ENCODE peak calls at places on chromosomes 13 and 19, in nine cellular contexts. C, D, X, F, E, P, W, Z and G are unnamed samples.

GRCh38 chr13:97018029-97018819 is 23.9 kb upstream of the OXGR1 start:
- DNase-seq in P (peak), Z (peak), W (no peak), E (peak), C (peak), X (peak), F (peak), D (peak), G (no peak)

GRCh38 chr19:1259873-1260748 is 9.0 kb upstream of the CIRBP start:
- DNase-seq in D (no peak), E (peak), Z (peak), F (peak), P (no peak), X (no peak), W (peak), C (no peak), G (no peak)

GRCh38 chr19:51676566-51677083 is 16.5 kb upstream of the SPACA6 start:
- DNase-seq in X (no peak), F (no peak), W (no peak), Z (no peak), C (no peak), D (no peak), E (peak), P (no peak), G (no peak)

GRCh38 chr19:54461201-54462071 is 2.1 kb downstream of the LENG9 start:
- DNase-seq in D (no peak), X (no peak), Z (peak), E (no peak), C (no peak), W (no peak), P (no peak), F (no peak), G (no peak)

GRCh38 chr19:47660435-47660832 is 51.5 kb downstream of the BICRA start:
- DNase-seq in P (no peak), X (no peak), E (no peak), Z (no peak), W (no peak), C (no peak), D (no peak), F (no peak), G (no peak)

GRCh38 chr13:42393573-42394360 is 121.8 kb downstream of the AKAP11 start:
- DNase-seq in Z (no peak), E (no peak), D (no peak), W (no peak), X (no peak), P (no peak), F (no peak), C (no peak), G (no peak)

GRCh38 chr19:2166741-2167738 is 3.3 kb downstream of the DOT1L start:
- DNase-seq in E (no peak), P (no peak), F (peak), D (peak), X (peak), Z (peak), W (no peak), C (no peak), G (no peak)

GRCh38 chr13:22880756-22881701 is 299.8 kb upstream of the SGCG start:
- DNase-seq in C (no peak), X (no peak), P (no peak), F (no peak), D (no peak), W (no peak), E (no peak), Z (no peak), G (no peak)

GRCh38 chr13:37648604-37649003 is 50.0 kb upstream of the POSTN start:
- DNase-seq in W (no peak), D (no peak), X (peak), E (no peak), F (peak), C (no peak), Z (no peak), P (no peak), G (no peak)

GRCh38 chr19:7509625-7510024 is 6.3 kb upstream of the ZNF358 start:
- DNase-seq in F (no peak), Z (no peak), D (no peak), X (no peak), P (no peak), W (no peak), C (no peak), E (no peak), G (no peak)

GRCh38 chr19:3722443-3723109 is 14.4 kb downstream of the TJP3 start:
- DNase-seq in C (no peak), F (no peak), Z (no peak), D (no peak), W (no peak), P (no peak), X (no peak), E (no peak), G (no peak)

GRCh38 chr13:39321578-39321977 is 281.4 kb downstream of the LHFPL6 start:
- DNase-seq in E (no peak), W (no peak), X (peak), P (no peak), Z (no peak), F (no peak), D (no peak), C (no peak), G (no peak)

GRCh38 chr13:109941951-109942350 is 155.6 kb upstream of the IRS2 start:
- DNase-seq in Z (no peak), C (no peak), E (no peak), X (peak), P (no peak), F (peak), D (no peak), W (no peak), G (no peak)

GRCh38 chr13:99751517-99752199 is 219.9 kb downstream of the ZIC5 start:
- DNase-seq in C (no peak), X (no peak), P (no peak), E (no peak), F (no peak), D (no peak), W (no peak), Z (no peak), G (no peak)

GRCh38 chr19:20247016-20247683 is 80.1 kb downstream of the ZNF486 start:
- DNase-seq in X (peak), C (peak), P (no peak), E (peak), F (peak), W (no peak), D (peak), Z (no peak), G (no peak)

GRCh38 chr13:112704634-112705145 is 14.9 kb downstream of the ATP11A start:
- DNase-seq in W (no peak), C (no peak), Z (peak), P (no peak), D (no peak), E (no peak), F (no peak), X (no peak), G (no peak)

GRCh38 chr13:63435668-63436275 is 2020.1 kb upstream of the PCDH20 start:
- DNase-seq in D (no peak), P (no peak), F (peak), E (no peak), Z (peak), W (no peak), X (peak), C (no peak), G (no peak)

GRCh38 chr19:18293642-18294466 is 12.4 kb upstream of the JUND start:
- DNase-seq in P (no peak), E (no peak), X (no peak), C (no peak), Z (no peak), F (no peak), D (no peak), W (no peak), G (no peak)

GRCh38 chr13:35720690-35721554 is 244.4 kb upstream of the MAB21L1 start:
- DNase-seq in W (no peak), X (peak), E (peak), F (peak), P (peak), Z (peak), C (no peak), D (peak), G (peak)

GRCh38 chr13:19159181-19159580 is 22.4 kb downstream of the TUBA3C start:
- DNase-seq in F (no peak), C (no peak), P (no peak), Z (no peak), D (no peak), E (no peak), X (no peak), W (no peak), G (no peak)

GRCh38 chr19:45601524-45602522 is at the start of gene GPR4:
- DNase-seq in W (no peak), C (no peak), D (no peak), Z (no peak), X (no peak), F (peak), P (peak), E (no peak), G (no peak)

GRCh38 chr19:2812414-2813234 is 7.0 kb upstream of the ZNF554 start:
- DNase-seq in X (no peak), C (no peak), E (no peak), W (no peak), P (no peak), Z (no peak), F (no peak), D (no peak), G (no peak)

GRCh38 chr19:48271531-48272151 is 1.8 kb downstream of the ZNF114 start:
- DNase-seq in W (no peak), E (peak), X (peak), P (no peak), D (peak), Z (peak), F (peak), C (no peak), G (peak)